ENCODE peak calls at places on chromosome 21, in ten cellular contexts. E, J, Y, H, U, N, G, Q, T and A are unnamed samples.

GRCh38 chr21:42208801-42209490 is 10.0 kb upstream of the ABCG1 start:
- DNase-seq in Y (no peak), G (no peak), J (no peak), E (no peak), U (no peak), H (no peak), T (no peak), Q (no peak), N (no peak), A (no peak)

GRCh38 chr21:26236281-26236680 is 65.7 kb upstream of the APP start:
- DNase-seq in H (no peak), J (no peak), Y (no peak), T (no peak), Q (no peak), G (no peak), E (no peak), U (no peak), N (no peak), A (no peak)

GRCh38 chr21:41684381-41685245 is 82.2 kb downstream of the RIPK4 start:
- DNase-seq in U (no peak), G (no peak), T (no peak), Q (no peak), E (peak), H (peak), Y (no peak), N (no peak), J (no peak), A (no peak)

GRCh38 chr21:18251065-18251464 is 6.4 kb downstream of the CHODL start:
- DNase-seq in N (no peak), T (no peak), J (no peak), G (no peak), Y (no peak), E (no peak), H (no peak), Q (no peak), U (no peak), A (no peak)

GRCh38 chr21:41328660-41329300 is 12.2 kb downstream of the FAM3B start:
- DNase-seq in H (no peak), N (no peak), E (no peak), U (no peak), J (no peak), G (no peak), Y (no peak), Q (no peak), T (no peak), A (no peak)

GRCh38 chr21:26747216-26747615 is 98.0 kb downstream of the ADAMTS1 start:
- DNase-seq in Y (no peak), H (no peak), U (no peak), Q (no peak), E (no peak), G (no peak), N (no peak), J (no peak), T (no peak), A (no peak)

GRCh38 chr21:27406297-27407009 is 439.6 kb upstream of the ADAMTS5 start:
- DNase-seq in G (no peak), Y (no peak), H (no peak), U (no peak), J (no peak), Q (no peak), N (no peak), E (no peak), T (no peak), A (no peak)

GRCh38 chr21:34841154-34841553 is 172.4 kb downstream of the CLIC6 start:
- DNase-seq in E (no peak), G (no peak), U (no peak), T (no peak), Q (no peak), Y (no peak), H (no peak), N (no peak), J (no peak), A (no peak)

GRCh38 chr21:33268736-33269441 is 2.7 kb downstream of the IL10RB start:
- DNase-seq in H (no peak), E (peak), G (no peak), Q (peak), U (no peak), J (no peak), T (no peak), Y (no peak), N (no peak), A (no peak)

GRCh38 chr21:27407296-27407695 is 440.4 kb upstream of the ADAMTS5 start:
- DNase-seq in N (no peak), J (no peak), G (no peak), H (no peak), E (no peak), U (no peak), Q (no peak), Y (no peak), T (no peak), A (no peak)

GRCh38 chr21:28974531-28975227 is 18.0 kb downstream of the LTN1 start:
- DNase-seq in J (no peak), Q (no peak), Y (no peak), E (no peak), G (no peak), T (no peak), U (no peak), N (no peak), H (no peak), A (no peak)

GRCh38 chr21:42362198-42362597 is 4.1 kb downstream of the TFF1 start:
- DNase-seq in E (no peak), Q (no peak), U (no peak), J (no peak), G (no peak), N (no peak), Y (no peak), T (no peak), H (no peak), A (no peak)

GRCh38 chr21:35352066-35352770 is 303.1 kb upstream of the RUNX1 start:
- DNase-seq in E (no peak), T (no peak), H (no peak), Y (no peak), U (no peak), N (no peak), G (no peak), J (no peak), Q (no peak), A (no peak)

GRCh38 chr21:27060190-27060589 is 93.3 kb upstream of the ADAMTS5 start:
- DNase-seq in N (no peak), Y (no peak), H (no peak), Q (no peak), U (no peak), E (no peak), J (no peak), T (no peak), G (no peak), A (no peak)

GRCh38 chr21:33419538-33420123 is 16.4 kb downstream of the IFNGR2 start:
- DNase-seq in G (no peak), T (no peak), Y (no peak), H (no peak), Q (no peak), N (peak), J (no peak), E (no peak), U (no peak), A (no peak)

GRCh38 chr21:17491716-17492414 is 21.0 kb upstream of the CXADR start:
- DNase-seq in U (no peak), G (peak), N (no peak), T (no peak), E (peak), Y (no peak), H (peak), Q (no peak), J (no peak), A (no peak)

GRCh38 chr21:41965447-41966340 is 11.9 kb upstream of the C2CD2 start:
- DNase-seq in H (no peak), E (no peak), U (no peak), N (peak), G (no peak), Y (no peak), Q (no peak), J (peak), T (no peak), A (no peak)

GRCh38 chr21:29947119-29947518 is 7.3 kb upstream of the GRIK1 start:
- DNase-seq in Q (no peak), E (no peak), G (no peak), U (peak), N (no peak), J (no peak), T (no peak), H (no peak), Y (no peak), A (no peak)

GRCh38 chr21:32795802-32796489 is 24.4 kb upstream of the PAXBP1 start:
- DNase-seq in N (no peak), Q (no peak), U (no peak), H (no peak), G (no peak), E (no peak), T (no peak), Y (no peak), J (no peak), A (no peak)

GRCh38 chr21:41833138-41834115 is 45.7 kb downstream of the PRDM15 start:
- DNase-seq in G (no peak), E (no peak), T (no peak), J (peak), H (no peak), N (no peak), Q (no peak), Y (no peak), U (no peak), A (no peak)

GRCh38 chr21:34967509-34968289 is 81.4 kb downstream of the RUNX1 start:
- DNase-seq in N (no peak), J (no peak), Q (no peak), Y (no peak), U (no peak), T (no peak), E (no peak), H (peak), G (no peak), A (no peak)

GRCh38 chr21:27814226-27814625 is 847.3 kb upstream of the ADAMTS5 start:
- DNase-seq in N (no peak), T (no peak), J (no peak), U (no peak), Q (no peak), H (no peak), E (no peak), G (no peak), Y (no peak), A (no peak)

GRCh38 chr21:33024278-33025103 is 1.2 kb upstream of the OLIG2 start:
- DNase-seq in J (no peak), Q (no peak), T (no peak), Y (no peak), U (peak), E (no peak), N (no peak), G (no peak), H (no peak), A (no peak)

GRCh38 chr21:42849759-42850412 is 29.5 kb downstream of the WDR4 start:
- DNase-seq in J (peak), Y (no peak), U (no peak), G (no peak), H (no peak), Q (no peak), E (no peak), N (no peak), T (no peak), A (no peak)

GRCh38 chr21:17742181-17742580 is 77.0 kb downstream of the C21orf91 start:
- DNase-seq in H (no peak), N (no peak), Q (no peak), U (no peak), T (no peak), J (no peak), G (no peak), Y (no peak), E (no peak), A (no peak)

GRCh38 chr21:31781737-31782136 is 49.8 kb upstream of the SCAF4 start:
- DNase-seq in H (no peak), E (peak), Q (no peak), T (no peak), G (no peak), N (no peak), U (no peak), J (no peak), Y (peak), A (peak)

GRCh38 chr21:31786164-31786920 is 54.4 kb upstream of the SCAF4 start:
- DNase-seq in H (no peak), E (peak), N (no peak), U (no peak), Q (no peak), J (no peak), T (no peak), G (no peak), Y (no peak), A (no peak)

GRCh38 chr21:31777857-31778256 is 45.9 kb upstream of the SCAF4 start:
- DNase-seq in J (no peak), N (no peak), Y (no peak), E (no peak), H (no peak), U (no peak), T (no peak), G (no peak), Q (no peak), A (no peak)

DNA sequence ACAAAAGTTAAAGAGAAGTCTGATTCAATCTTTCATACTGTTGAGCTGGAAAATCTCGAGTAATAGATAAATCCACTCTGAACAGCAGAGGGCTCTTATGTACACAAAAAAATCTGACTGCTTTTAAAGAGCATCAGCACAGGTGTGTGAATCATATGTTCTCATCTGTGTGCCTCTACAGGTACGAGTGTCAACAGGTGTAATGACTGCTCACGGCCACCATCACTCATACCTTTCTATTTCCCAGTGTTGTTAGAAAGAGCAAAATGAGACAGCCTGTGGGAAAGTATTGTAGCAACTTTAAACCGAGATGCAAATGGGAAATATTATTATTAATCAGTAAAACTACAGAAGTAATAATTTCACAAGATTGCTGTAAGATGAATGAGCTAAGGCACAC is 49.0 kb upstream of the SCAF4 start:
- DNase-seq in T (no peak), G (no peak), U (peak), Q (no peak), Y (no peak), H (no peak), N (no peak), E (no peak), J (no peak), A (no peak)
- TF ChIP-seq CTCF in T (no peak), G (no peak), U (peak), Q (peak), Y (no peak), H (peak), N (no peak), E (no peak), J (no peak), A (no peak)

GRCh38 chr21:45019076-45019886 is 55.1 kb upstream of the ADARB1 start:
- DNase-seq in T (no peak), H (no peak), N (no peak), E (no peak), U (peak), G (no peak), J (peak), Y (peak), Q (peak), A (peak)
- H3K27ac ChIP-seq in T (no peak), H (peak), N (peak), E (no peak), U (no peak), G (no peak), J (no peak), Y (no peak), Q (no peak), A (peak)

GRCh38 chr21:46326110-46326703 is 2.3 kb downstream of the PCNT start:
- DNase-seq in Q (no peak), T (no peak), G (no peak), E (no peak), U (peak), J (no peak), Y (no peak), N (no peak), H (no peak), A (no peak)

GRCh38 chr21:46323710-46324389 is at the start of the genes C21orf58 and PCNT:
- DNase-seq in H (peak), N (peak), G (peak), T (peak), Q (peak), Y (peak), U (peak), E (peak), J (peak), A (peak)

GRCh38 chr21:46324390-46325072 is 575 bp downstream of the PCNT start:
- DNase-seq in E (peak), Y (peak), H (peak), T (peak), N (peak), G (peak), U (peak), J (peak), Q (peak), A (peak)

GRCh38 chr21:46323227-46323709 is 402 bp downstream of the C21orf58 start:
- DNase-seq in Y (no peak), G (no peak), E (no peak), T (peak), N (peak), J (no peak), U (peak), H (no peak), Q (no peak), A (no peak)

GRCh38 chr21:46325073-46325912 is 1.3 kb downstream of the PCNT start:
- DNase-seq in Q (peak), G (peak), U (peak), Y (peak), H (peak), J (peak), T (peak), E (peak), N (no peak), A (peak)
- TF ChIP-seq CTCF in Q (peak), G (no peak), U (peak), Y (peak), H (peak), J (no peak), T (peak), E (no peak), N (peak), A (peak)

GRCh38 chr21:44089001-44089911 is 17.9 kb upstream of the PWP2 start:
- DNase-seq in U (no peak), J (peak), H (no peak), G (peak), E (peak), N (no peak), Y (no peak), T (no peak), Q (peak), A (no peak)

GRCh38 chr21:44087426-44088400 is 19.5 kb upstream of the PWP2 start:
- DNase-seq in U (no peak), E (no peak), Y (no peak), J (peak), G (peak), N (no peak), T (no peak), Q (no peak), H (no peak), A (no peak)

GRCh38 chr21:44088401-44088780 is 18.8 kb upstream of the PWP2 start:
- DNase-seq in J (no peak), E (peak), Q (no peak), G (no peak), U (no peak), Y (no peak), H (no peak), T (no peak), N (no peak), A (no peak)

GRCh38 chr21:44092201-44092600 is 15.0 kb upstream of the PWP2 start:
- DNase-seq in G (no peak), N (peak), U (no peak), Q (no peak), E (peak), T (no peak), J (no peak), Y (no peak), H (no peak), A (no peak)

GRCh38 chr21:44090332-44090731 is 16.9 kb upstream of the PWP2 start:
- DNase-seq in T (no peak), N (no peak), Y (no peak), J (peak), E (peak), U (no peak), H (no peak), G (no peak), Q (no peak), A (no peak)
- H3K27ac ChIP-seq in T (no peak), N (no peak), Y (no peak), J (peak), E (no peak), U (no peak), H (no peak), G (peak), Q (no peak), A (no peak)

DNA sequence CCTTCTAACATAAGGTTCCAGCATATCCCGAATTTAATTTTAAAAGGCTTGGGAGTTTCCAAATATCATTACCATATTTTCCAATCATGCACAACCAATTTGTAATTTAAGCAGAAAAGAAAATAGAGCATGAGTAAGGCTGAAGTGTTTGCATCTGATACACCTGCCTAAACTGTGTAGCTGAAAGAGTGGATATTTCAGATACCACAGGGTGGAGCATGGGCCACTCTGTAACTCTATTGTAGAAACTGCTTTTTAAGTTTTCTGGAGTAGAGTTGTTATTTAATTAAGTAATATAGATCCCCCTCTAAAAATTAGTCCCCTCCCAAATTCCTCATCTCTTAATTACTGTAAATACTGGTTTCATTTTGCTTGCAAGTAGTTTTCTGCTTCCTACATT is 199.8 kb downstream of the USP25 start:
- DNase-seq in H (no peak), G (no peak), J (no peak), Y (no peak), U (no peak), E (no peak), N (no peak), T (no peak), Q (no peak), A (no peak)
- TF ChIP-seq CTCF in H (no peak), G (no peak), J (no peak), Y (no peak), U (no peak), E (no peak), N (no peak), T (no peak), Q (no peak), A (no peak)

GRCh38 chr21:36784942-36785341 is 86.0 kb downstream of the SIM2 start:
- DNase-seq in N (no peak), J (no peak), T (no peak), E (no peak), H (no peak), Q (no peak), G (no peak), Y (no peak), U (no peak), A (peak)
- H3K27ac ChIP-seq in N (no peak), J (no peak), T (no peak), E (no peak), H (peak), Q (no peak), G (no peak), Y (no peak), U (no peak), A (no peak)

GRCh38 chr21:38852278-38852677 is 46.5 kb downstream of the ETS2 start:
- DNase-seq in E (no peak), Y (no peak), U (no peak), H (no peak), Q (no peak), T (no peak), G (no peak), N (no peak), J (no peak), A (no peak)
- TF ChIP-seq CTCF in E (no peak), Y (no peak), U (no peak), H (no peak), Q (no peak), T (no peak), G (no peak), N (no peak), J (no peak), A (no peak)